ENCODE peak calls at places on chromosomes 6 and 20, in seven cellular contexts. One of them, this sample, is unnamed. For H3K4me1, the result is how much of the 10 kb centered on the place peaks cover.

GRCh38 chr6:166624275-166624674 is 2.8 kb downstream of the RPS6KA2 start:
- DNase-seq in colonic mucosa: no peak
- DNase-seq in CD4-positive, alpha-beta memory T cell: no peak
- DNase-seq in IMR-90: peak
- DNase-seq in lung: peak
- DNase-seq in pancreas: no peak
- DNase-seq in thoracic aorta: no peak
- DNase-seq in this sample: no peak

GRCh38 chr6:20978176-20978614 is 443.9 kb downstream of the CDKAL1 start:
- DNase-seq in pancreas: no peak
- DNase-seq in lung: no peak
- DNase-seq in colonic mucosa: no peak
- DNase-seq in thoracic aorta: no peak
- DNase-seq in CD4-positive, alpha-beta memory T cell: no peak
- DNase-seq in IMR-90: peak
- DNase-seq in this sample: no peak

GRCh38 chr6:6713660-6714446 is 125.3 kb downstream of the LY86 start:
- DNase-seq in colonic mucosa: no peak
- DNase-seq in CD4-positive, alpha-beta memory T cell: no peak
- DNase-seq in thoracic aorta: no peak
- DNase-seq in pancreas: no peak
- DNase-seq in IMR-90: peak
- DNase-seq in lung: no peak
- DNase-seq in this sample: no peak

GRCh38 chr6:35140991-35141720 is at the start of gene TCP11:
- DNase-seq in pancreas: peak
- DNase-seq in lung: no peak
- DNase-seq in thoracic aorta: no peak
- DNase-seq in CD4-positive, alpha-beta memory T cell: peak
- DNase-seq in IMR-90: no peak
- DNase-seq in colonic mucosa: peak
- DNase-seq in this sample: peak

GRCh38 chr20:33524261-33524660 is 34.4 kb downstream of the CBFA2T2 start:
- DNase-seq in thoracic aorta: no peak
- DNase-seq in IMR-90: no peak
- DNase-seq in colonic mucosa: no peak
- DNase-seq in lung: no peak
- DNase-seq in pancreas: no peak
- DNase-seq in CD4-positive, alpha-beta memory T cell: no peak
- DNase-seq in this sample: no peak

GRCh38 chr20:46552460-46553420 is 2.3 kb upstream of the OCSTAMP start:
- DNase-seq in thoracic aorta: no peak
- DNase-seq in pancreas: no peak
- DNase-seq in colonic mucosa: no peak
- DNase-seq in IMR-90: no peak
- DNase-seq in lung: no peak
- DNase-seq in CD4-positive, alpha-beta memory T cell: no peak
- DNase-seq in this sample: no peak

GRCh38 chr6:135269399-135270005 is 88.4 kb downstream of the MYB start:
- DNase-seq in thoracic aorta: no peak
- DNase-seq in lung: no peak
- DNase-seq in CD4-positive, alpha-beta memory T cell: no peak
- DNase-seq in colonic mucosa: peak
- DNase-seq in pancreas: no peak
- DNase-seq in IMR-90: no peak
- DNase-seq in this sample: no peak

GRCh38 chr6:163355471-163355991 is 59.0 kb upstream of the QKI start:
- DNase-seq in pancreas: no peak
- DNase-seq in colonic mucosa: peak
- DNase-seq in lung: peak
- DNase-seq in thoracic aorta: no peak
- DNase-seq in IMR-90: peak
- DNase-seq in CD4-positive, alpha-beta memory T cell: no peak
- DNase-seq in this sample: no peak

GRCh38 chr6:140101367-140101766 is 726.9 kb upstream of the CITED2 start:
- DNase-seq in colonic mucosa: no peak
- DNase-seq in lung: no peak
- DNase-seq in thoracic aorta: no peak
- DNase-seq in CD4-positive, alpha-beta memory T cell: no peak
- DNase-seq in pancreas: no peak
- DNase-seq in IMR-90: peak
- DNase-seq in this sample: no peak

GRCh38 chr6:17281497-17282481 is 628 bp downstream of the RBM24 start:
- DNase-seq in pancreas: peak
- DNase-seq in thoracic aorta: no peak
- DNase-seq in colonic mucosa: peak
- DNase-seq in IMR-90: peak
- DNase-seq in lung: no peak
- DNase-seq in CD4-positive, alpha-beta memory T cell: no peak
- DNase-seq in this sample: no peak

GRCh38 chr6:30260036-30260504 is 46.9 kb upstream of the TRIM26 start:
- DNase-seq in pancreas: peak
- DNase-seq in IMR-90: no peak
- DNase-seq in lung: no peak
- DNase-seq in thoracic aorta: no peak
- DNase-seq in colonic mucosa: no peak
- DNase-seq in CD4-positive, alpha-beta memory T cell: peak
- DNase-seq in this sample: peak

GRCh38 chr6:104173680-104174079 is 686.0 kb downstream of the HACE1 start:
- DNase-seq in pancreas: no peak
- DNase-seq in colonic mucosa: no peak
- DNase-seq in IMR-90: no peak
- DNase-seq in CD4-positive, alpha-beta memory T cell: no peak
- DNase-seq in thoracic aorta: no peak
- DNase-seq in lung: no peak
- DNase-seq in this sample: no peak

GRCh38 chr6:163759542-163759941 is 345.0 kb downstream of the QKI start:
- DNase-seq in colonic mucosa: no peak
- DNase-seq in thoracic aorta: no peak
- DNase-seq in pancreas: no peak
- DNase-seq in lung: no peak
- DNase-seq in IMR-90: peak
- DNase-seq in CD4-positive, alpha-beta memory T cell: no peak
- DNase-seq in this sample: no peak

GRCh38 chr6:150336299-150336698 is 32.5 kb upstream of the IYD start:
- DNase-seq in IMR-90: peak
- DNase-seq in colonic mucosa: peak
- DNase-seq in thoracic aorta: no peak
- DNase-seq in lung: no peak
- DNase-seq in CD4-positive, alpha-beta memory T cell: no peak
- DNase-seq in pancreas: no peak
- DNase-seq in this sample: no peak

GRCh38 chr6:1708820-1709612 is 99.3 kb downstream of the FOXC1 start:
- DNase-seq in lung: peak
- DNase-seq in CD4-positive, alpha-beta memory T cell: no peak
- DNase-seq in pancreas: no peak
- DNase-seq in thoracic aorta: no peak
- DNase-seq in IMR-90: no peak
- DNase-seq in colonic mucosa: no peak
- DNase-seq in this sample: no peak

GRCh38 chr20:3847419-3847940 is 846 bp downstream of the MAVS start:
- DNase-seq in colonic mucosa: no peak
- DNase-seq in pancreas: no peak
- DNase-seq in thoracic aorta: no peak
- DNase-seq in IMR-90: no peak
- DNase-seq in CD4-positive, alpha-beta memory T cell: no peak
- DNase-seq in lung: no peak
- DNase-seq in this sample: no peak

GRCh38 chr6:110534731-110535164 is 58.3 kb upstream of the SLC22A16 start:
- DNase-seq in IMR-90: peak
- DNase-seq in thoracic aorta: no peak
- DNase-seq in lung: no peak
- DNase-seq in pancreas: no peak
- DNase-seq in colonic mucosa: peak
- DNase-seq in CD4-positive, alpha-beta memory T cell: no peak
- DNase-seq in this sample: no peak

GRCh38 chr6:136723780-136724179 is 68.5 kb downstream of the MAP3K5 start:
- DNase-seq in colonic mucosa: no peak
- DNase-seq in IMR-90: no peak
- DNase-seq in lung: no peak
- DNase-seq in thoracic aorta: no peak
- DNase-seq in pancreas: no peak
- DNase-seq in CD4-positive, alpha-beta memory T cell: peak
- DNase-seq in this sample: no peak

GRCh38 chr20:731891-732560 is 36.3 kb downstream of the SLC52A3 start:
- DNase-seq in pancreas: no peak
- DNase-seq in IMR-90: no peak
- DNase-seq in colonic mucosa: no peak
- DNase-seq in thoracic aorta: no peak
- DNase-seq in CD4-positive, alpha-beta memory T cell: no peak
- DNase-seq in lung: no peak
- DNase-seq in this sample: no peak

GRCh38 chr6:20028143-20028542 is 184.1 kb downstream of the MBOAT1 start:
- DNase-seq in IMR-90: no peak
- DNase-seq in thoracic aorta: no peak
- DNase-seq in colonic mucosa: no peak
- DNase-seq in pancreas: no peak
- DNase-seq in lung: no peak
- DNase-seq in CD4-positive, alpha-beta memory T cell: no peak
- DNase-seq in this sample: no peak

GRCh38 chr6:41707565-41708200 is 27.7 kb downstream of the TFEB start:
- DNase-seq in CD4-positive, alpha-beta memory T cell: peak
- DNase-seq in thoracic aorta: no peak
- DNase-seq in lung: no peak
- DNase-seq in IMR-90: no peak
- DNase-seq in pancreas: no peak
- DNase-seq in colonic mucosa: no peak
- DNase-seq in this sample: peak
- H3K4me3 ChIP-seq in CD4-positive, alpha-beta memory T cell: no peak
- H3K4me3 ChIP-seq in thoracic aorta: no peak
- H3K4me3 ChIP-seq in lung: no peak
- H3K4me3 ChIP-seq in IMR-90: no peak
- H3K4me3 ChIP-seq in pancreas: no peak
- H3K4me3 ChIP-seq in colonic mucosa: no peak
- H3K4me3 ChIP-seq in this sample: peak

DNA sequence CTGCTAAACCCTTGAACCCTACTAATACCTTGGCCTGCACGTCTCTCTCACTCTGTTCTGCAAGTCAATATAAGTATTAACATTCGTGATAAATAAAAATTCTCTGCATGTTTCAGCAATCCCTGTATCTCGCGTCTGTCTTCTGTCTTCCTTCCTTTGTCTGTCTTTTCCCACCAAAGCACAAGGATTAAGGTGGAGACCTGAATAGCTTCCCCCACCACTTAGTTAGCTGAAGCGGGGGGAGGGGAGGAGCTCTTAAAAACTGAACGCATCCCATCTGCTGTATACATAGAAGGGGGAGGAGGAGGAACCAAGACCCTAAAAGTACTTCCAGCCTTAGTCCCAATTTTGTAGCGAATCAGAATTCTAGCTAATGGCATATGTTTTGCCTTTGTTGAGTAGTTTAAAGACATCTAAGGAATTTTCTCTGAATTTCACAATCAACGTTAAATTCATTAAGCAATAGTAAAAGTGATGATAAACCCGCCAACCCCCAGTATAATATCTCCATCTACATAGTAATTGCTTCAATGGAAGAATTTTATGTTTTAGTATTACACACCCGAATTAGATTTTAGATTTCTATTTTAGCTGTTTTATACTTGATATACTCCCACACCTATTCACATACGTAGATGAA is 47.9 kb downstream of the GNAS start:
- DNase-seq in thoracic aorta: no peak
- DNase-seq in IMR-90: no peak
- DNase-seq in pancreas: no peak
- DNase-seq in colonic mucosa: no peak
- DNase-seq in CD4-positive, alpha-beta memory T cell: no peak
- DNase-seq in lung: no peak
- DNase-seq in this sample: no peak
- H3K4me1 ChIP-seq in thoracic aorta: half or more
- H3K4me1 ChIP-seq in IMR-90: under half
- H3K4me1 ChIP-seq in pancreas: under half
- H3K4me1 ChIP-seq in colonic mucosa: under half
- H3K4me1 ChIP-seq in CD4-positive, alpha-beta memory T cell: under half
- H3K4me1 ChIP-seq in lung: under half
- H3K4me1 ChIP-seq in this sample: under half

GRCh38 chr6:12395898-12396297 is 105.7 kb downstream of the EDN1 start:
- DNase-seq in IMR-90: no peak
- DNase-seq in CD4-positive, alpha-beta memory T cell: no peak
- DNase-seq in lung: no peak
- DNase-seq in thoracic aorta: no peak
- DNase-seq in pancreas: no peak
- DNase-seq in colonic mucosa: no peak
- DNase-seq in this sample: no peak

GRCh38 chr6:12404651-12405050 is 114.5 kb downstream of the EDN1 start:
- DNase-seq in colonic mucosa: no peak
- DNase-seq in pancreas: no peak
- DNase-seq in IMR-90: no peak
- DNase-seq in CD4-positive, alpha-beta memory T cell: no peak
- DNase-seq in thoracic aorta: no peak
- DNase-seq in lung: no peak
- DNase-seq in this sample: no peak

GRCh38 chr6:12403946-12404647 is 113.9 kb downstream of the EDN1 start:
- DNase-seq in IMR-90: peak
- DNase-seq in lung: no peak
- DNase-seq in thoracic aorta: no peak
- DNase-seq in CD4-positive, alpha-beta memory T cell: no peak
- DNase-seq in colonic mucosa: no peak
- DNase-seq in pancreas: no peak
- DNase-seq in this sample: no peak

GRCh38 chr6:12403201-12403826 is 113.2 kb downstream of the EDN1 start:
- DNase-seq in thoracic aorta: no peak
- DNase-seq in pancreas: no peak
- DNase-seq in CD4-positive, alpha-beta memory T cell: no peak
- DNase-seq in colonic mucosa: no peak
- DNase-seq in lung: no peak
- DNase-seq in IMR-90: peak
- DNase-seq in this sample: no peak

DNA sequence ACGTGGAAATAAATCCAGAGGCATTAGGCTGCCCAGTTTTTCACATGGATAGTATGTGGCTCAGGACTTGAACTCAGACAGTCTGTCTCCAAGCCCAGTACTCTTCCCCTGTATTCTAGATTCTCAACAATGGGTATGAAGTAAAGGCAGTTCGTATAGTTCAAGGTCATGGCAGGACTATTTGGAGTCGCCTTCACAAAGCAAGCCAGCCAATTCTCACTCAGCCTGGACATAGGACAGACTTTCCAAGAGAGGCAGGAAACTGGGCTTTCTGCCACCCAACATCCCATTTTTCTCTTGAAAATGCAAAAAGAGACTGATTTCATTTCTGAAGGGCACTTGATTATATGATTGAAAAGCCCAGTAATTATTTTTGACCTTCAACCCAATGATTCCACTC is 111.0 kb downstream of the EDN1 start:
- DNase-seq in pancreas: no peak
- DNase-seq in CD4-positive, alpha-beta memory T cell: no peak
- DNase-seq in thoracic aorta: no peak
- DNase-seq in lung: no peak
- DNase-seq in colonic mucosa: no peak
- DNase-seq in IMR-90: no peak
- DNase-seq in this sample: no peak
- H3K4me3 ChIP-seq in pancreas: no peak
- H3K4me3 ChIP-seq in CD4-positive, alpha-beta memory T cell: no peak
- H3K4me3 ChIP-seq in thoracic aorta: no peak
- H3K4me3 ChIP-seq in lung: no peak
- H3K4me3 ChIP-seq in colonic mucosa: no peak
- H3K4me3 ChIP-seq in IMR-90: no peak
- H3K4me3 ChIP-seq in this sample: no peak

GRCh38 chr20:62356948-62357667 is 10.0 kb downstream of the LAMA5 start:
- DNase-seq in colonic mucosa: no peak
- DNase-seq in pancreas: no peak
- DNase-seq in CD4-positive, alpha-beta memory T cell: no peak
- DNase-seq in thoracic aorta: peak
- DNase-seq in lung: no peak
- DNase-seq in IMR-90: peak
- DNase-seq in this sample: no peak
- H3K4me1 ChIP-seq in colonic mucosa: under half
- H3K4me1 ChIP-seq in pancreas: under half
- H3K4me1 ChIP-seq in CD4-positive, alpha-beta memory T cell: under half
- H3K4me1 ChIP-seq in thoracic aorta: half or more
- H3K4me1 ChIP-seq in lung: half or more
- H3K4me1 ChIP-seq in IMR-90: under half
- H3K4me1 ChIP-seq in this sample: under half

GRCh38 chr6:108168501-108168979 is 2.7 kb downstream of the NR2E1 start:
- DNase-seq in IMR-90: no peak
- DNase-seq in colonic mucosa: no peak
- DNase-seq in pancreas: peak
- DNase-seq in thoracic aorta: no peak
- DNase-seq in lung: no peak
- DNase-seq in CD4-positive, alpha-beta memory T cell: no peak
- DNase-seq in this sample: no peak
- H3K4me3 ChIP-seq in IMR-90: no peak
- H3K4me3 ChIP-seq in colonic mucosa: peak
- H3K4me3 ChIP-seq in pancreas: peak
- H3K4me3 ChIP-seq in thoracic aorta: peak
- H3K4me3 ChIP-seq in lung: no peak
- H3K4me3 ChIP-seq in CD4-positive, alpha-beta memory T cell: peak
- H3K4me3 ChIP-seq in this sample: peak